ENCODE peak calls at places on chromosome 10, in nine cellular contexts. O is ovary, Z is epithelial cell of esophagus, F is neural progenitor cell, S is uterus, D is MM.1S, R is body of pancreas, J is A673, V is cardiac muscle cell. T is an unnamed sample.

GRCh38 chr10:125006188-125006680 is 64.3 kb downstream of the ZRANB1 start:
- DNase-seq in O (no peak), Z (no peak), F (no peak), S (no peak), D (no peak), R (no peak), J (no peak), V (peak), T (no peak)

GRCh38 chr10:69088801-69089501 is 1.0 kb downstream of the SRGN start:
- DNase-seq in O (no peak), Z (no peak), F (no peak), S (no peak), D (peak), R (peak), J (no peak), V (peak), T (no peak)

GRCh38 chr10:98852686-98853085 is 383.0 kb downstream of the HPSE2 start:
- DNase-seq in O (no peak), Z (no peak), F (no peak), S (no peak), D (no peak), R (no peak), J (peak), V (no peak), T (no peak)

GRCh38 chr10:126905776-126906703 is 812 bp downstream of the DOCK1 start:
- DNase-seq in O (peak), Z (peak), F (peak), S (no peak), D (no peak), R (peak), J (peak), V (peak), T (peak)

GRCh38 chr10:89147256-89147655 is 59.9 kb downstream of the CH25H start:
- DNase-seq in O (no peak), Z (peak), F (no peak), S (no peak), D (no peak), R (no peak), J (no peak), V (peak), T (no peak)

GRCh38 chr10:27893320-27894014 is 105.4 kb downstream of the ODAD2 start:
- DNase-seq in O (no peak), Z (peak), F (no peak), S (no peak), D (no peak), R (no peak), J (peak), V (no peak), T (no peak)

GRCh38 chr10:1253476-1254353 is 197.5 kb downstream of the WDR37 start:
- DNase-seq in O (no peak), Z (no peak), F (no peak), S (no peak), D (no peak), R (no peak), J (no peak), V (no peak), T (no peak)

GRCh38 chr10:15725603-15726002 is 5.9 kb upstream of the ITGA8 start:
- DNase-seq in O (no peak), Z (peak), F (peak), S (peak), D (peak), R (peak), J (peak), V (peak), T (no peak)

GRCh38 chr10:55024718-55025117 is 223.7 kb upstream of the PCDH15 start:
- DNase-seq in O (no peak), Z (peak), F (no peak), S (no peak), D (peak), R (peak), J (peak), V (no peak), T (no peak)

GRCh38 chr10:83212632-83213349 is 926.5 kb upstream of the GHITM start:
- DNase-seq in O (no peak), Z (peak), F (no peak), S (no peak), D (no peak), R (no peak), J (no peak), V (peak), T (no peak)

GRCh38 chr10:58807631-58808024 is 295.0 kb downstream of the BICC1 start:
- DNase-seq in O (peak), Z (peak), F (no peak), S (peak), D (no peak), R (no peak), J (no peak), V (peak), T (no peak)

GRCh38 chr10:909831-910230 is 21.7 kb downstream of the LARP4B start:
- DNase-seq in O (no peak), Z (no peak), F (peak), S (no peak), D (no peak), R (no peak), J (peak), V (peak), T (no peak)

GRCh38 chr10:107733328-107733727 is 568.8 kb upstream of the SORCS1 start:
- DNase-seq in O (no peak), Z (peak), F (no peak), S (no peak), D (no peak), R (no peak), J (no peak), V (no peak), T (no peak)

GRCh38 chr10:120217736-120218135 is 239.3 kb upstream of the PLPP4 start:
- DNase-seq in O (no peak), Z (no peak), F (no peak), S (no peak), D (no peak), R (no peak), J (no peak), V (no peak), T (no peak)

GRCh38 chr10:8778713-8779112 is 724.2 kb downstream of the GATA3 start:
- DNase-seq in O (no peak), Z (no peak), F (no peak), S (no peak), D (no peak), R (no peak), J (no peak), V (no peak), T (no peak)

GRCh38 chr10:132714096-132714721 is 71.7 kb downstream of the NKX6-2 start:
- DNase-seq in O (peak), Z (no peak), F (peak), S (no peak), D (no peak), R (peak), J (no peak), V (no peak), T (no peak)

GRCh38 chr10:4221315-4221714 is 436.3 kb upstream of the KLF6 start:
- DNase-seq in O (no peak), Z (no peak), F (no peak), S (no peak), D (no peak), R (no peak), J (no peak), V (no peak), T (no peak)

GRCh38 chr10:118508863-118509262 is 86.6 kb downstream of the PRLHR start:
- DNase-seq in O (no peak), Z (no peak), F (no peak), S (no peak), D (no peak), R (no peak), J (no peak), V (no peak), T (no peak)

GRCh38 chr10:108709927-108710722 is 1213.2 kb downstream of the XPNPEP1 start:
- DNase-seq in O (no peak), Z (peak), F (no peak), S (no peak), D (no peak), R (no peak), J (no peak), V (no peak), T (no peak)

GRCh38 chr10:122981066-122981464 is 864 bp downstream of the PSTK start:
- DNase-seq in O (no peak), Z (peak), F (peak), S (no peak), D (peak), R (no peak), J (peak), V (peak), T (no peak)

GRCh38 chr10:3837909-3838722 is 53.1 kb upstream of the KLF6 start:
- DNase-seq in O (no peak), Z (no peak), F (no peak), S (no peak), D (no peak), R (no peak), J (no peak), V (no peak), T (no peak)

GRCh38 chr10:132937861-132938260 is 4.5 kb downstream of the CFAP46 start:
- DNase-seq in O (no peak), Z (no peak), F (no peak), S (no peak), D (no peak), R (no peak), J (no peak), V (no peak), T (no peak)

GRCh38 chr10:102578782-102579181 is 65.5 kb upstream of the TRIM8 start:
- DNase-seq in O (no peak), Z (no peak), F (no peak), S (no peak), D (no peak), R (no peak), J (no peak), V (no peak), T (no peak)

GRCh38 chr10:48604408-48605263 is at the start of gene ARHGAP22:
- DNase-seq in O (peak), Z (peak), F (peak), S (no peak), D (peak), R (peak), J (no peak), V (peak), T (no peak)

GRCh38 chr10:88092975-88093374 is 229.6 kb downstream of the PTEN start:
- DNase-seq in O (no peak), Z (no peak), F (no peak), S (no peak), D (no peak), R (no peak), J (peak), V (no peak), T (no peak)

GRCh38 chr10:3828404-3829192 is 43.6 kb upstream of the KLF6 start:
- DNase-seq in O (peak), Z (peak), F (no peak), S (peak), D (peak), R (peak), J (no peak), V (peak), T (no peak)

GRCh38 chr10:91610444-91610843 is 22.4 kb downstream of the PPP1R3C start:
- DNase-seq in O (no peak), Z (no peak), F (no peak), S (no peak), D (no peak), R (no peak), J (no peak), V (no peak), T (no peak)

GRCh38 chr10:80382989-80383388 is 25.4 kb upstream of the PRXL2A start:
- DNase-seq in O (peak), Z (peak), F (peak), S (peak), D (peak), R (peak), J (peak), V (peak), T (no peak)

GRCh38 chr10:125329056-125329455 is 168.7 kb upstream of the CTBP2 start:
- DNase-seq in O (no peak), Z (no peak), F (no peak), S (no peak), D (no peak), R (no peak), J (no peak), V (no peak), T (no peak)

GRCh38 chr10:34156781-34157425 is 658.2 kb downstream of the PARD3 start:
- DNase-seq in O (no peak), Z (peak), F (no peak), S (peak), D (no peak), R (no peak), J (no peak), V (peak), T (no peak)

GRCh38 chr10:21437770-21438382 is 87.6 kb downstream of the SKIDA1 start:
- DNase-seq in O (no peak), Z (no peak), F (no peak), S (no peak), D (no peak), R (no peak), J (no peak), V (no peak), T (no peak)

GRCh38 chr10:42149722-42150427 is 488.5 kb downstream of the ZNF33B start:
- DNase-seq in O (no peak), Z (no peak), F (no peak), S (no peak), D (no peak), R (no peak), J (no peak), V (no peak), T (no peak)

GRCh38 chr10:57579926-57580325 is 687.8 kb downstream of the IPMK start:
- DNase-seq in O (no peak), Z (peak), F (peak), S (no peak), D (peak), R (no peak), J (peak), V (peak), T (no peak)

GRCh38 chr10:78416031-78416800 is 382.6 kb downstream of the RPS24 start:
- DNase-seq in O (no peak), Z (peak), F (no peak), S (no peak), D (no peak), R (no peak), J (peak), V (no peak), T (no peak)

GRCh38 chr10:116880716-116881440 is 31.6 kb downstream of the ENO4 start:
- DNase-seq in O (no peak), Z (peak), F (peak), S (no peak), D (no peak), R (no peak), J (no peak), V (peak), T (no peak)

GRCh38 chr10:63206997-63207952 is 74.1 kb downstream of the NRBF2 start:
- DNase-seq in O (peak), Z (peak), F (no peak), S (peak), D (peak), R (peak), J (peak), V (peak), T (no peak)

GRCh38 chr10:116353817-116354216 is 29.6 kb downstream of the CCDC172 start:
- DNase-seq in O (no peak), Z (peak), F (no peak), S (no peak), D (no peak), R (no peak), J (no peak), V (no peak), T (no peak)

GRCh38 chr10:80413152-80413996 is 5.0 kb downstream of the PRXL2A start:
- DNase-seq in O (no peak), Z (peak), F (no peak), S (no peak), D (no peak), R (peak), J (peak), V (peak), T (no peak)

GRCh38 chr10:63217120-63217605 is 84.0 kb downstream of the NRBF2 start:
- DNase-seq in O (no peak), Z (peak), F (peak), S (no peak), D (peak), R (peak), J (peak), V (peak), T (no peak)

GRCh38 chr10:57925045-57925444 is 342.6 kb downstream of the IPMK start:
- DNase-seq in O (no peak), Z (peak), F (no peak), S (no peak), D (peak), R (no peak), J (no peak), V (no peak), T (no peak)

GRCh38 chr10:72127571-72127970 is 39.2 kb upstream of the SPOCK2 start:
- DNase-seq in O (no peak), Z (no peak), F (no peak), S (no peak), D (no peak), R (no peak), J (no peak), V (no peak), T (no peak)

GRCh38 chr10:72123616-72124015 is 35.3 kb upstream of the SPOCK2 start:
- DNase-seq in O (no peak), Z (no peak), F (no peak), S (no peak), D (no peak), R (no peak), J (peak), V (no peak), T (no peak)

GRCh38 chr10:72126872-72127232 is 38.5 kb upstream of the SPOCK2 start:
- DNase-seq in O (no peak), Z (no peak), F (no peak), S (no peak), D (no peak), R (no peak), J (no peak), V (no peak), T (no peak)

GRCh38 chr10:72124984-72125383 is 36.6 kb upstream of the SPOCK2 start:
- DNase-seq in O (no peak), Z (no peak), F (no peak), S (no peak), D (no peak), R (no peak), J (no peak), V (peak), T (no peak)

DNA sequence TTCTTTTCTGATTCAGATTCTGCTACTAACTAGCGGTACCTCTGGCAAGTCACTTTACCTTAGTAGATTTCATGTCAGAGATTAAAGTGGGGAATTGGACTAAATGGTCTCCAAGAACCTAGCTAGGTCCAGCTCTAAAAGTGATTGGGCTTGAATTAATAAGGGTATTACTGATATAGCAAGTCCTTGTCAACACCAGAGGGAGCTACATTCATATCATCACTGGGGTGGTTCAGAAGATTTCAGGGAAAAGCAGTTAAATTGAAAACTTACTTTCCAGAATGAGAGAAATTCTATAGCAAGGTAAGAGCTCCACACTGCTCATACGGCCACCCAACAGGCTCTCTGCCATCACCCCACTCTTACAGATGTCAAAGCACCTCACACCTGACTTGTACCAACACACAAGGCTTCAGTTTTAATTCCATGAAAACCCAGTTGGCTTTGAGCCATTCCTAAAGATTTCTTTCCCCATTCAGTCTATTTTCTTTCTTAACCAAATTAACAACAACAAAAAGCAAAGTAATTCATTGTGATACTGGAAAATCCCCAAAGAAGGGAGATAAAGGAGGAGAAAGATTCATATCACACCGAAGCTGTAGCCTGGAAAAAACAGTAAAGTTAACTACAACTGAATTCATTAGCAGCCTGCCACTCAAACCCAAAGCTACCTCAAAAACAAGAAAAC is 38.0 kb upstream of the SPOCK2 start:
- DNase-seq in O (no peak), Z (peak), F (peak), S (no peak), D (peak), R (peak), J (peak), V (peak), T (no peak)
- TF ChIP-seq CTCF in O (no peak), Z (peak), F (peak), S (peak), D (peak), R (peak), J (peak), V (peak), T (peak)

GRCh38 chr10:31832261-31832660 is 96.4 kb downstream of the ARHGAP12 start:
- DNase-seq in O (no peak), Z (no peak), F (no peak), S (no peak), D (no peak), R (no peak), J (peak), V (no peak), T (no peak)

GRCh38 chr10:31838065-31838464 is 90.6 kb downstream of the ARHGAP12 start:
- DNase-seq in O (no peak), Z (peak), F (no peak), S (no peak), D (no peak), R (no peak), J (no peak), V (no peak), T (no peak)

GRCh38 chr10:31838709-31839108 is 89.9 kb downstream of the ARHGAP12 start:
- DNase-seq in O (no peak), Z (no peak), F (peak), S (no peak), D (no peak), R (no peak), J (no peak), V (no peak), T (no peak)

GRCh38 chr10:31833753-31834152 is 94.9 kb downstream of the ARHGAP12 start:
- DNase-seq in O (no peak), Z (no peak), F (no peak), S (no peak), D (no peak), R (no peak), J (no peak), V (no peak), T (no peak)

DNA sequence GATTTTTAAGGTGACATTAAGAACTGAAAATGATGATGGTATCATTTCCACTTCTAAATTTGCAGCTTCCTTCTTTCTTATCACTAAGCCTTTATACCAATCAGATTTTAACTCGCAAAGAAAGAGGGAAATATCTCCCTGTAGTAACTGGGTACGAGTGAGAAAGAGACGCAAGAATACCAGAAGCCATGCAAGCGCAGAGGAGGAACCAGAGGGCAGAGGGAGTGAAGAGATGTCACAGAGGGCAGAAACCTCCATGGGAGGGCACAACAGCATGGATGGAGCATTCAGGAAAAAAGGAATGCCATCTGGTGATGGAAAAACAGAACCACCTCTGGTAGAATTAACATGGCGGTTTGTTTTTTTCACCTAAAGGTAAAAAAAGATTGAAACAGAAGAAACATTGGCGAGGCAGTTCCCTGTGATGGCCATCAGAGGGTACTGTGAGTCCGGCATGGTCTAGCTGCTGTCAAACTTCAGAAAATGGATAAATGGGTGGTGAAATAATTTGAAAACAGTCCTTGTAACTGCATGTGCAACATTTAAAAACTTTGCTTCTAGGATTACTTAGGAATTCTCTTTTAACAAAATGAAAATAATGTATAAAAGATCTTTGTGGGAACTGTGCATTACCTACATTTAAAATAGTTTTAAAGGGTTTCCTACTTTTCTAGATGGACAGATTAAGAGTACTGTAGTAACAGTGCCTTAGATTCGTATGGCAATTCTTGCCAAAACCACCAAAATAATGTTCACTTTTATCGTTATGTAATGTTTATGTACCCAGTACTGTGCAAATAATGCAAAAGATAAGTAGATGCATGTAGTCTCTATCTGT is 91.8 kb downstream of the ARHGAP12 start:
- DNase-seq in O (no peak), Z (peak), F (peak), S (no peak), D (peak), R (peak), J (peak), V (peak), T (no peak)
- TF ChIP-seq CTCF in O (peak), Z (peak), F (peak), S (peak), D (peak), R (peak), J (peak), V (peak), T (peak)

GRCh38 chr10:71242621-71243009 is 30.2 kb downstream of the UNC5B start:
- DNase-seq in O (no peak), Z (no peak), F (no peak), S (no peak), D (no peak), R (no peak), J (no peak), V (no peak), T (no peak)
- TF ChIP-seq CTCF in O (no peak), Z (no peak), F (peak), S (no peak), D (no peak), R (no peak), J (peak), V (no peak), T (no peak)

GRCh38 chr10:24617771-24618396 is 105.8 kb downstream of the ARHGAP21 start:
- DNase-seq in O (peak), Z (peak), F (peak), S (peak), D (peak), R (peak), J (peak), V (peak), T (peak)
- TF ChIP-seq CTCF in O (no peak), Z (peak), F (peak), S (peak), D (peak), R (peak), J (peak), V (peak), T (peak)